ENCODE peak calls at places on chromosomes 4 and X, in nine cellular contexts. E is endothelial cell, J is NCI-H82, B is activated T-helper 1 cell treated with Interleukin-2 at 50 U/mL for 16 hours, W is RPMI7951, O is A172, D is amniotic epithelial cell, U is substantia nigra, R is H1. N is an unnamed sample.

GRCh38 chrX:39507034-39507433 is 590.7 kb downstream of the BCOR start:
- DNase-seq in E (no peak), J (peak; percentile 72), B (no peak), W (no peak), O (no peak), D (no peak), U (no peak), R (no peak), N (no peak)

GRCh38 chr4:48490680-48491513 is 845 bp downstream of the ZAR1 start:
- DNase-seq in E (no peak), J (no peak), B (no peak), W (no peak), O (no peak), D (no peak), U (no peak), R (no peak), N (no peak)

GRCh38 chr4:9762823-9763475 is 18.5 kb upstream of the DRD5 start:
- DNase-seq in E (peak; percentile 70), J (peak; percentile 81), B (no peak), W (peak; percentile 47), O (peak; percentile 42), D (peak; percentile 5), U (peak; percentile 24), R (peak; percentile 29), N (peak; percentile 64)

GRCh38 chr4:146194212-146194611 is 18.7 kb downstream of the LSM6 start:
- DNase-seq in E (no peak), J (no peak), B (no peak), W (no peak), O (no peak), D (no peak), U (no peak), R (no peak), N (no peak)

GRCh38 chr4:86935833-86936721 is 1.3 kb downstream of the AFF1 start:
- DNase-seq in E (peak; percentile 38), J (peak; percentile 63), B (peak; percentile 56), W (peak; percentile 75), O (peak; percentile 75), D (peak; percentile 65), U (no peak), R (peak; percentile 80), N (peak; percentile 69)

GRCh38 chr4:56613101-56613862 is 67.8 kb downstream of the HOPX start:
- DNase-seq in E (no peak), J (no peak), B (no peak), W (peak; percentile 43), O (peak; percentile 62), D (peak; percentile 92), U (no peak), R (no peak), N (no peak)

GRCh38 chrX:71604141-71604540 is 14.2 kb downstream of the CXCR3 start:
- DNase-seq in E (no peak), J (no peak), B (no peak), W (peak; percentile 68), O (no peak), D (peak; percentile 27), U (no peak), R (no peak), N (no peak)

GRCh38 chr4:183059797-183060196 is 39.3 kb upstream of the WWC2 start:
- DNase-seq in E (no peak), J (no peak), B (no peak), W (no peak), O (no peak), D (no peak), U (no peak), R (no peak), N (no peak)

GRCh38 chr4:186932631-186933150 is 209.0 kb upstream of the FAT1 start:
- DNase-seq in E (no peak), J (no peak), B (no peak), W (peak; percentile 97), O (peak; percentile 77), D (no peak), U (no peak), R (no peak), N (no peak)

GRCh38 chr4:169397762-169398161 is 127.0 kb upstream of the SH3RF1 start:
- DNase-seq in E (no peak), J (no peak), B (no peak), W (peak; percentile 50), O (peak; percentile 29), D (peak; percentile 46), U (no peak), R (no peak), N (peak; percentile 5)

GRCh38 chr4:110287130-110287529 is 88.7 kb upstream of the ELOVL6 start:
- DNase-seq in E (no peak), J (no peak), B (no peak), W (peak; percentile 79), O (peak; percentile 65), D (peak; percentile 65), U (no peak), R (no peak), N (no peak)

GRCh38 chr4:37470243-37470642 is 215.9 kb downstream of the RELL1 start:
- DNase-seq in E (no peak), J (no peak), B (no peak), W (no peak), O (no peak), D (no peak), U (no peak), R (no peak), N (no peak)

GRCh38 chrX:40434947-40435346 is 145.8 kb upstream of the ATP6AP2 start:
- DNase-seq in E (no peak), J (peak; percentile 95), B (no peak), W (no peak), O (no peak), D (peak; percentile 54), U (peak; percentile 21), R (no peak), N (peak; percentile 76)

GRCh38 chr4:95232358-95233156 is 316.2 kb downstream of the UNC5C start:
- DNase-seq in E (no peak), J (no peak), B (no peak), W (peak; percentile 3), O (peak; percentile 13), D (no peak), U (no peak), R (no peak), N (peak; percentile 33)

GRCh38 chrX:107684956-107685385 is 56.7 kb downstream of the PRPS1 start:
- DNase-seq in E (peak; percentile 11), J (peak; percentile 16), B (no peak), W (peak; percentile 70), O (peak; percentile 18), D (peak; percentile 93), U (no peak), R (no peak), N (no peak)

GRCh38 chr4:45578874-45579273 is 545.0 kb downstream of the GABRG1 start:
- DNase-seq in E (no peak), J (no peak), B (no peak), W (no peak), O (no peak), D (no peak), U (no peak), R (no peak), N (no peak)

GRCh38 chr4:108006361-108006760 is 16.7 kb downstream of the HADH start:
- DNase-seq in E (no peak), J (no peak), B (no peak), W (no peak), O (no peak), D (no peak), U (no peak), R (no peak), N (no peak)

GRCh38 chr4:123746981-123747380 is 350.4 kb downstream of the SPRY1 start:
- DNase-seq in E (no peak), J (no peak), B (no peak), W (no peak), O (no peak), D (peak; percentile 67), U (no peak), R (no peak), N (no peak)

GRCh38 chr4:92266521-92266920 is 37.2 kb upstream of the GRID2 start:
- DNase-seq in E (no peak), J (no peak), B (no peak), W (no peak), O (no peak), D (no peak), U (no peak), R (no peak), N (no peak)

N was measured in NCI-H69.